ENCODE peak calls at places on chromosomes 2 and 18, in four cellular contexts. C, L, W and T are unnamed samples. For H4K20me1, the result is how much of the 10 kb centered on the place peaks cover.

GRCh38 chr2:230762317-230762896 is 49.8 kb downstream of the CAB39 start:
- DNase-seq in L (peak), W (peak), C (peak), T (no peak)

GRCh38 chr18:44682871-44683221 is 2.2 kb downstream of the SETBP1 start:
- DNase-seq in L (no peak), C (no peak), W (peak), T (no peak)

GRCh38 chr2:232420463-232421188 is 14.0 kb downstream of the ALPG start:
- DNase-seq in W (peak), L (peak), C (no peak), T (peak)

GRCh38 chr2:210617732-210618330 is 61.4 kb downstream of the CPS1 start:
- DNase-seq in W (peak), C (peak), L (peak), T (no peak)

GRCh38 chr2:138830547-138830946 is 50.4 kb upstream of the NXPH2 start:
- DNase-seq in L (no peak), C (no peak), W (no peak), T (no peak)

GRCh38 chr2:233350708-233351107 is 3.6 kb upstream of the DGKD start:
- DNase-seq in W (no peak), C (no peak), L (peak), T (peak)

GRCh38 chr2:179860255-179861026 is 971 bp downstream of the ZNF385B start:
- DNase-seq in L (peak), C (no peak), W (peak), T (peak)

GRCh38 chr2:19124135-19124534 is 234.3 kb downstream of the OSR1 start:
- DNase-seq in W (no peak), C (no peak), L (peak), T (peak)

GRCh38 chr18:76518073-76518472 is 23.0 kb upstream of the ZNF516 start:
- DNase-seq in C (no peak), L (no peak), W (peak), T (no peak)

GRCh38 chr18:79493801-79494211 is 98.1 kb downstream of the NFATC1 start:
- DNase-seq in W (no peak), L (no peak), C (no peak), T (peak)

GRCh38 chr18:73060666-73061270 is 193.0 kb upstream of the NETO1 start:
- DNase-seq in W (no peak), L (peak), C (no peak), T (no peak)

GRCh38 chr2:186195726-186196125 is 290.3 kb upstream of the ZC3H15 start:
- DNase-seq in C (no peak), W (no peak), L (no peak), T (no peak)

GRCh38 chr2:223751012-223751411 is 86.4 kb downstream of the AP1S3 start:
- DNase-seq in L (peak), W (no peak), C (no peak), T (peak)

GRCh38 chr2:107258538-107258937 is 372.6 kb upstream of the ST6GAL2 start:
- DNase-seq in C (no peak), L (no peak), W (no peak), T (no peak)

GRCh38 chr2:50546790-50547189 is 485.1 kb downstream of the NRXN1 start:
- DNase-seq in C (no peak), L (no peak), W (no peak), T (no peak)

GRCh38 chr18:56861244-56861643 is 210.1 kb downstream of the WDR7 start:
- DNase-seq in L (no peak), W (no peak), C (no peak), T (no peak)

GRCh38 chr2:45664635-45665269 is 13.3 kb downstream of the PRKCE start:
- DNase-seq in C (no peak), L (peak), W (no peak), T (no peak)

GRCh38 chr18:74976331-74976909 is 232.5 kb downstream of the PTGR3 start:
- DNase-seq in C (no peak), L (no peak), W (no peak), T (no peak)

GRCh38 chr2:191020221-191020741 is 6.3 kb upstream of the STAT1 start:
- DNase-seq in L (peak), W (peak), C (peak), T (peak)

GRCh38 chr2:239293450-239294430 is 107.1 kb downstream of the HDAC4 start:
- DNase-seq in L (no peak), W (no peak), C (no peak), T (peak)

GRCh38 chr2:195613922-195614321 is 43.1 kb upstream of the SLC39A10 start:
- DNase-seq in L (peak), C (no peak), W (no peak), T (no peak)

GRCh38 chr2:62956646-62957045 is 94.0 kb upstream of the OTX1 start:
- DNase-seq in L (no peak), C (no peak), W (no peak), T (no peak)

GRCh38 chr18:78977627-78978271 is 1.9 kb upstream of the SALL3 start:
- DNase-seq in W (peak), L (no peak), C (no peak), T (peak)

GRCh38 chr2:23235292-23235691 is 149.7 kb upstream of the KLHL29 start:
- DNase-seq in C (no peak), L (peak), W (no peak), T (peak)

GRCh38 chr2:84959045-84959493 is 11.9 kb upstream of the KCMF1 start:
- DNase-seq in C (no peak), W (no peak), L (peak), T (peak)

GRCh38 chr18:715626-716025 is 3.2 kb upstream of the ENOSF1 start:
- DNase-seq in W (no peak), L (peak), C (no peak), T (no peak)

GRCh38 chr2:207925601-207926000 is 99.7 kb downstream of the PLEKHM3 start:
- DNase-seq in L (no peak), C (no peak), W (no peak), T (no peak)
- H3K27ac ChIP-seq in L (peak), C (no peak), W (no peak), T (peak)

GRCh38 chr18:48548404-48548771 is 9.6 kb downstream of the CTIF start:
- DNase-seq in W (no peak), L (peak), C (no peak), T (peak)
- H4K20me1 ChIP-seq in W (under half), L (under half), C (under half), T (half or more)

DNA sequence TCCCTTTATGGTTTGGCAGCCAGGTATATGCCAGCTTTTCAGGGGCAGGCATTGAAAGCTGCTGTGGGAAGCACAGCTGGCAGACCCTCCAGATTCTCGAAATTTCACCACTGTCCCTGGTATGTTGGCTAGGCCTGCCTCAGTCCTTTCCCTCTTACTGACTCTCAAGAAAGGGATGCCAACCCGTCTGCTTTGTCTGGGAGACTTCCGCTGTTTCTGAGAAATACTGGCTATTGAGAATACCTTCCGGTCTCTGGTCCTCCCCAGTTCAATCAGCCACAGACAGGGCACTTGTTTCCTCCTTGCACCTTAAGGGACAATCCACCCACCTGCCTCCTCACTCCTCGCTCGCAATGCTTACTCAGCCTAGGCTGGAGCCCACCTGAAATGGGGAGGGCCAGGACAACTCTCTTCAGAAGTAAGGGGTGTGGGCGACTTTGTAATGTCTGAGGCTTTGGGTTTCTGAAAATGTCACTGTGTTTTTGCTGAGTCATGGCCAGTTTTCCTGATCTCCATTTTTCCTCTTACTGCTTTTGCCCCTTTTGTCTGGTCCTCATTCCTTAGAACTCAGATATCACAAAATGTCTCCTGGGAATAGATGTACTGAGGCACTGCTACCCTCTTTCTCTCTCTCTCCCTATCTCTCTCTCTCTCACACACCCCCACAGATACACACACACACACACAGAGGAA is 571.1 kb downstream of the TNS1 start:
- DNase-seq in L (peak), W (no peak), C (no peak), T (no peak)
- H3K27ac ChIP-seq in L (peak), W (no peak), C (no peak), T (peak)

GRCh38 chr2:44189104-44189503 is 20.4 kb downstream of the PPM1B start:
- DNase-seq in W (no peak), C (no peak), L (no peak), T (no peak)

GRCh38 chr2:44192646-44193045 is 24.0 kb downstream of the PPM1B start:
- DNase-seq in C (no peak), W (no peak), L (no peak), T (no peak)

GRCh38 chr2:44195714-44196113 is 27.0 kb downstream of the PPM1B start:
- DNase-seq in W (no peak), C (no peak), L (no peak), T (no peak)

GRCh38 chr2:44188696-44189095 is 20.0 kb downstream of the PPM1B start:
- DNase-seq in C (no peak), W (peak), L (no peak), T (no peak)

DNA sequence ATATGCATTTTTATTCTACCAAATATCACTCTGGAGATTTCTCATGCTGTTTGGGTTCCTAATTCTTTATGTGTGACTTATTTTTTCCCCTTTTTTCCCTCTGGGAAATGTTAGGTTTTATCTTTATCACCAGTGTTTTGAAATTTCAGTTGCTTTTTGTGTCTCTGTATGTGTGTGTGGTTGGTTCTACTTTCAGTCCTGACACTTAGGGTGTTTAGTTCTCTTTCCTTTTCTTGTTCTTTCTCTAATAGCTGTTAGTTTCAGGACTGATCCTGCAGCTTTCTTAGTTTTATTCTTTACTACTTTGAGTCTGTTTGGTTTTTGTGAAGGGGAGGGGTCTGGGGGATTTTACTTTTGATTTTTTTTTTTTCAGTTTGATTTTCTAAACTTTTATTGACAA is 23.1 kb downstream of the PPM1B start:
- DNase-seq in C (peak), W (no peak), L (no peak), T (no peak)
- H4K20me1 ChIP-seq in C (under half), W (half or more), L (under half), T (under half)

GRCh38 chr2:212928681-212929080 is 222.7 kb downstream of the IKZF2 start:
- DNase-seq in C (no peak), L (peak), W (no peak), T (no peak)
- H3K27ac ChIP-seq in C (no peak), L (no peak), W (no peak), T (no peak)

GRCh38 chr2:227508001-227508400 is 36.0 kb downstream of the AGFG1 start:
- DNase-seq in L (no peak), W (peak), C (no peak), T (no peak)

GRCh38 chr2:227510620-227510958 is 38.6 kb downstream of the AGFG1 start:
- DNase-seq in L (no peak), W (no peak), C (no peak), T (no peak)

GRCh38 chr2:227511239-227511930 is 39.4 kb downstream of the AGFG1 start:
- DNase-seq in C (no peak), W (no peak), L (no peak), T (no peak)

GRCh38 chr2:227509824-227510619 is 38.1 kb downstream of the AGFG1 start:
- DNase-seq in W (peak), L (peak), C (no peak), T (no peak)

GRCh38 chr2:227509086-227509485 is 37.1 kb downstream of the AGFG1 start:
- DNase-seq in W (no peak), C (no peak), L (no peak), T (no peak)
- H4K20me1 ChIP-seq in W (half or more), C (under half), L (half or more), T (half or more)

GRCh38 chr2:197078535-197078934 is 152.0 kb upstream of the PGAP1 start:
- DNase-seq in L (no peak), W (no peak), C (no peak), T (no peak)

GRCh38 chr2:197076652-197077051 is 150.1 kb upstream of the PGAP1 start:
- DNase-seq in W (no peak), C (no peak), L (no peak), T (no peak)

GRCh38 chr2:197075286-197075685 is 148.8 kb upstream of the PGAP1 start:
- DNase-seq in L (no peak), C (no peak), W (no peak), T (no peak)

GRCh38 chr2:197075754-197076337 is 149.3 kb upstream of the PGAP1 start:
- DNase-seq in W (peak), C (no peak), L (peak), T (no peak)

DNA sequence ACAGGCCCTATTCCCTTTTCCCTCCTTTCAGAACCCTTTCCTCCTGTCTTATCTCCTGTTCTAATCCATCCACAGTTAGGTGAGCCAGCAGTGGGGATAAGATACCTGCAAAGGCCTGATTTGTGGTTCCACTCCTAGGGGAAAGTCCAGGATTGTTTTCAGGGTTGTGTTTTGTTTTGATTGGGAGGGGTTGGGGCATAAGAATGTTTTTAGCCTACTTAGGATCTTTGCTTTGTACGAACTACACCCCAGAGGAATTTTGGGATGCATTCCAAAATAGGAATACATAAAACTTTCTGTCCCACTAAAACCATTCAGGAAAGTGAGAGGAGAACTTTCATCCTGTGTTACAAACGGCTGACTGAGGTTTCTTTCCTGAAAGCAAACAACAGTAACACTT is 150.8 kb upstream of the PGAP1 start:
- DNase-seq in C (no peak), W (no peak), L (no peak), T (no peak)
- H3K27ac ChIP-seq in C (no peak), W (no peak), L (no peak), T (no peak)

DNA sequence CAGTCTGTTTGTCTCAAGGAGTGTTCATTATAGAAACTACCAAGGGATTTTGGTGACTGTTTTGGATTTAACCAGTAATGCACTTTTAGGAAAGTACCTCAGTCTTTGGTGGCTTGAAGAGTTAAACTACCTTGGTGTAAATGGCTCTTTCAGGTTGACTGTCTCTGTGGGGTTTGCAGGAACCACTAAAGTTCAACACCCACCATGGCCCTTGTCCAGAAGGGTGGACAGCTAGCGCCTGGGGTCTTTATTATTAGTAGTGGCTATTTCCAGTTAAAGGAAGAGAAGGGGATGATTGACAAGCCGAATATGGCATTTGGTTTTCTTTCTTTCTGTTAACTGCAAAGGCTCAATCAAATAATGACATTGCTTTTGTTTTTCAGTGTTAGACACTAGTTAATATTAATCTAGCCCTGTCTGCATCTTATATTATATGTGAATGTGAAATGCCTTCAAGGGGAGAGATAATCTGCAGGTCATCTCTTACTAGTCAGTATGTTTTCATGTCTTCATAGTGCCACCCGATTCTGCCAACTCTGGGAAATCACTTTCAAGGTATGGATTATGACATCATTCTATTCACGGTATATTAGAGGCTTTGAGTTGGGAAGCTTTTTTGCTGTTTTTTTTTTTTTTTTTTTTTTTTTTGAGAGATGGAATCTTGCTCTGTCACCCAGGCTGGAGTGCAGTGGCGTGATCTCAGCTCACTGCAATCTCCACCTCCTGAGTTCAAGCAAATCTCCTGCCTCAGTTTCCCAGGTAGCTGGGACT is 56.4 kb downstream of the MAP4K4 start:
- DNase-seq in L (no peak), W (no peak), C (no peak), T (no peak)
- H4K20me1 ChIP-seq in L (under half), W (under half), C (under half), T (under half)